ENCODE peak calls at places on chromosomes 3 and 15, in five cellular contexts. One of them, this sample, is unnamed. For H3K27me3, the result is how much of the 10 kb centered on the place peaks cover.

GRCh38 chr15:80823995-80824394 is 44.8 kb downstream of the CEMIP start:
- DNase-seq in suprapubic skin: no peak
- DNase-seq in body of pancreas: no peak
- DNase-seq in heart right ventricle: no peak
- DNase-seq in IMR-90: no peak
- DNase-seq in this sample: no peak

GRCh38 chr3:157201648-157202278 is 41.8 kb upstream of the CCNL1 start:
- DNase-seq in suprapubic skin: no peak
- DNase-seq in body of pancreas: no peak
- DNase-seq in heart right ventricle: no peak
- DNase-seq in IMR-90: peak
- DNase-seq in this sample: peak

GRCh38 chr3:167723872-167724271 is 10.8 kb downstream of the PDCD10 start:
- DNase-seq in suprapubic skin: no peak
- DNase-seq in body of pancreas: no peak
- DNase-seq in heart right ventricle: no peak
- DNase-seq in IMR-90: no peak
- DNase-seq in this sample: no peak

GRCh38 chr3:187063286-187064081 is 75.8 kb downstream of the RPL39L start:
- DNase-seq in suprapubic skin: no peak
- DNase-seq in body of pancreas: peak
- DNase-seq in heart right ventricle: no peak
- DNase-seq in IMR-90: peak
- DNase-seq in this sample: peak

GRCh38 chr3:58271901-58272501 is 34.0 kb upstream of the RPP14 start:
- DNase-seq in suprapubic skin: no peak
- DNase-seq in body of pancreas: peak
- DNase-seq in heart right ventricle: no peak
- DNase-seq in IMR-90: peak
- DNase-seq in this sample: peak

GRCh38 chr15:95125803-95126202 is 894.4 kb downstream of the MCTP2 start:
- DNase-seq in suprapubic skin: no peak
- DNase-seq in body of pancreas: no peak
- DNase-seq in heart right ventricle: no peak
- DNase-seq in IMR-90: no peak
- DNase-seq in this sample: no peak

GRCh38 chr15:90266061-90266431 is 574 bp downstream of the NGRN start:
- DNase-seq in suprapubic skin: no peak
- DNase-seq in body of pancreas: peak
- DNase-seq in heart right ventricle: peak
- DNase-seq in IMR-90: peak
- DNase-seq in this sample: peak

GRCh38 chr3:186342197-186342596 is 19.8 kb downstream of the DGKG start:
- DNase-seq in suprapubic skin: no peak
- DNase-seq in body of pancreas: peak
- DNase-seq in heart right ventricle: no peak
- DNase-seq in IMR-90: no peak
- DNase-seq in this sample: no peak

GRCh38 chr15:39680868-39681267 is 100.0 kb downstream of the THBS1 start:
- DNase-seq in suprapubic skin: no peak
- DNase-seq in body of pancreas: no peak
- DNase-seq in heart right ventricle: no peak
- DNase-seq in IMR-90: peak
- DNase-seq in this sample: no peak

GRCh38 chr3:142239421-142239820 is 14.0 kb upstream of the GK5 start:
- DNase-seq in suprapubic skin: no peak
- DNase-seq in body of pancreas: no peak
- DNase-seq in heart right ventricle: no peak
- DNase-seq in IMR-90: no peak
- DNase-seq in this sample: peak

GRCh38 chr3:153284282-153284938 is 122.4 kb downstream of the RAP2B start:
- DNase-seq in suprapubic skin: no peak
- DNase-seq in body of pancreas: peak
- DNase-seq in heart right ventricle: peak
- DNase-seq in IMR-90: peak
- DNase-seq in this sample: no peak

GRCh38 chr3:66480666-66481065 is 20.2 kb downstream of the LRIG1 start:
- DNase-seq in suprapubic skin: no peak
- DNase-seq in body of pancreas: no peak
- DNase-seq in heart right ventricle: no peak
- DNase-seq in IMR-90: peak
- DNase-seq in this sample: no peak

GRCh38 chr3:140863481-140864084 is 78.1 kb upstream of the SLC25A36 start:
- DNase-seq in suprapubic skin: no peak
- DNase-seq in body of pancreas: peak
- DNase-seq in heart right ventricle: peak
- DNase-seq in IMR-90: peak
- DNase-seq in this sample: peak

GRCh38 chr15:78265137-78265460 is 737 bp downstream of the DNAJA4 start:
- DNase-seq in suprapubic skin: no peak
- DNase-seq in body of pancreas: no peak
- DNase-seq in heart right ventricle: no peak
- DNase-seq in IMR-90: no peak
- DNase-seq in this sample: no peak

GRCh38 chr3:28901029-28901428 is 379.8 kb upstream of the RBMS3 start:
- DNase-seq in suprapubic skin: no peak
- DNase-seq in body of pancreas: peak
- DNase-seq in heart right ventricle: peak
- DNase-seq in IMR-90: no peak
- DNase-seq in this sample: no peak

GRCh38 chr15:40776537-40777141 is 6.9 kb downstream of the C15orf62 start:
- DNase-seq in suprapubic skin: no peak
- DNase-seq in body of pancreas: peak
- DNase-seq in heart right ventricle: no peak
- DNase-seq in IMR-90: peak
- DNase-seq in this sample: peak

GRCh38 chr3:138935864-138936762 is 10.8 kb downstream of the FOXL2 start:
- DNase-seq in suprapubic skin: no peak
- DNase-seq in body of pancreas: peak
- DNase-seq in heart right ventricle: peak
- DNase-seq in IMR-90: peak
- DNase-seq in this sample: peak

GRCh38 chr3:194632983-194633348 is 253 bp downstream of the TMEM44 start:
- DNase-seq in suprapubic skin: no peak
- DNase-seq in body of pancreas: peak
- DNase-seq in heart right ventricle: no peak
- DNase-seq in IMR-90: no peak
- DNase-seq in this sample: no peak

GRCh38 chr3:94069242-94069813 is 6.5 kb downstream of the NSUN3 start:
- DNase-seq in suprapubic skin: no peak
- DNase-seq in body of pancreas: no peak
- DNase-seq in heart right ventricle: no peak
- DNase-seq in IMR-90: peak
- DNase-seq in this sample: peak

GRCh38 chr15:81316267-81316666 is 7.7 kb downstream of the STARD5 start:
- DNase-seq in suprapubic skin: no peak
- DNase-seq in body of pancreas: no peak
- DNase-seq in heart right ventricle: no peak
- DNase-seq in IMR-90: no peak
- DNase-seq in this sample: no peak

GRCh38 chr15:75347222-75348033 is 589 bp downstream of the NEIL1 start:
- DNase-seq in suprapubic skin: peak
- DNase-seq in body of pancreas: peak
- DNase-seq in heart right ventricle: peak
- DNase-seq in IMR-90: no peak
- DNase-seq in this sample: peak

GRCh38 chr3:188198001-188198400 is 44.0 kb downstream of the LPP start:
- DNase-seq in suprapubic skin: peak
- DNase-seq in body of pancreas: no peak
- DNase-seq in heart right ventricle: no peak
- DNase-seq in IMR-90: no peak
- DNase-seq in this sample: no peak

GRCh38 chr3:52350981-52351761 is 35.1 kb downstream of the DNAH1 start:
- DNase-seq in suprapubic skin: no peak
- DNase-seq in body of pancreas: no peak
- DNase-seq in heart right ventricle: no peak
- DNase-seq in IMR-90: no peak
- DNase-seq in this sample: no peak

GRCh38 chr15:69976366-69976994 is 121.2 kb downstream of the TLE3 start:
- DNase-seq in suprapubic skin: no peak
- DNase-seq in body of pancreas: peak
- DNase-seq in heart right ventricle: peak
- DNase-seq in IMR-90: peak
- DNase-seq in this sample: peak

GRCh38 chr15:30649952-30650929 is 24.3 kb downstream of the ARHGAP11B start:
- DNase-seq in suprapubic skin: no peak
- DNase-seq in body of pancreas: no peak
- DNase-seq in heart right ventricle: no peak
- DNase-seq in IMR-90: peak
- DNase-seq in this sample: no peak

GRCh38 chr15:57592426-57592825 is 722 bp downstream of the MYZAP start:
- DNase-seq in suprapubic skin: no peak
- DNase-seq in body of pancreas: no peak
- DNase-seq in heart right ventricle: no peak
- DNase-seq in IMR-90: no peak
- DNase-seq in this sample: peak

GRCh38 chr3:38453075-38453913 is at the start of gene ACVR2B:
- DNase-seq in suprapubic skin: peak
- DNase-seq in body of pancreas: peak
- DNase-seq in heart right ventricle: peak
- DNase-seq in IMR-90: peak
- DNase-seq in this sample: peak

GRCh38 chr3:49123687-49124086 is 3.1 kb upstream of the USP19 start:
- DNase-seq in suprapubic skin: no peak
- DNase-seq in body of pancreas: no peak
- DNase-seq in heart right ventricle: no peak
- DNase-seq in IMR-90: no peak
- DNase-seq in this sample: no peak

GRCh38 chr15:78650022-78650421 is 9.0 kb upstream of the CHRNB4 start:
- DNase-seq in suprapubic skin: no peak
- DNase-seq in body of pancreas: no peak
- DNase-seq in heart right ventricle: peak
- DNase-seq in IMR-90: no peak
- DNase-seq in this sample: no peak

GRCh38 chr3:13282986-13283876 is 136.9 kb downstream of the NUP210 start:
- DNase-seq in suprapubic skin: no peak
- DNase-seq in body of pancreas: no peak
- DNase-seq in heart right ventricle: no peak
- DNase-seq in IMR-90: no peak
- DNase-seq in this sample: no peak

GRCh38 chr3:136332776-136333175 is 82.6 kb downstream of the PCCB start:
- DNase-seq in suprapubic skin: no peak
- DNase-seq in body of pancreas: no peak
- DNase-seq in heart right ventricle: no peak
- DNase-seq in IMR-90: peak
- DNase-seq in this sample: peak

GRCh38 chr3:39288300-39288808 is 8.5 kb upstream of the CX3CR1 start:
- DNase-seq in suprapubic skin: no peak
- DNase-seq in body of pancreas: peak
- DNase-seq in heart right ventricle: peak
- DNase-seq in IMR-90: peak
- DNase-seq in this sample: peak

DNA sequence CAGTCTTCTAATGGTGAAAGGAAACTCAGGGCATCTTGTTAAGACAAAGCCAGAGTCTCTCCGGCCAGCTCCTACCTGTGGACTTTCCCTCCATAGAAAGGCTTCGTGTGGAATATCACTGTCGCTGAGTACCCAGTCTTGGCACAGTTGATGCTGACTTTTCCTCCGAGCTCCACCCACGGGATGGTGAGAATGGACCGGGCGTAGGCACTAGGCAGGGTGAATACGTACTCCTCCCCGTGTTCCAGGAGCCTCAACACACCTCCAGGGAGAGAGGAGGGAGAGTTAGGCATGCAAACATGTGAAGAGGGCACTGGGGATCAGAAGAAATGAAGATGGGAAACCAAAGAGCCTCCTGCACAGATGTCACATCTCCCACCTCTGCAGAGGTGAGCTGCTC is 138.0 kb downstream of the STT3B start:
- DNase-seq in suprapubic skin: no peak
- DNase-seq in body of pancreas: no peak
- DNase-seq in heart right ventricle: no peak
- DNase-seq in IMR-90: no peak
- DNase-seq in this sample: no peak
- H3K4me3 ChIP-seq in suprapubic skin: no peak
- H3K4me3 ChIP-seq in body of pancreas: no peak
- H3K4me3 ChIP-seq in heart right ventricle: no peak
- H3K4me3 ChIP-seq in IMR-90: no peak
- H3K4me3 ChIP-seq in this sample: no peak

DNA sequence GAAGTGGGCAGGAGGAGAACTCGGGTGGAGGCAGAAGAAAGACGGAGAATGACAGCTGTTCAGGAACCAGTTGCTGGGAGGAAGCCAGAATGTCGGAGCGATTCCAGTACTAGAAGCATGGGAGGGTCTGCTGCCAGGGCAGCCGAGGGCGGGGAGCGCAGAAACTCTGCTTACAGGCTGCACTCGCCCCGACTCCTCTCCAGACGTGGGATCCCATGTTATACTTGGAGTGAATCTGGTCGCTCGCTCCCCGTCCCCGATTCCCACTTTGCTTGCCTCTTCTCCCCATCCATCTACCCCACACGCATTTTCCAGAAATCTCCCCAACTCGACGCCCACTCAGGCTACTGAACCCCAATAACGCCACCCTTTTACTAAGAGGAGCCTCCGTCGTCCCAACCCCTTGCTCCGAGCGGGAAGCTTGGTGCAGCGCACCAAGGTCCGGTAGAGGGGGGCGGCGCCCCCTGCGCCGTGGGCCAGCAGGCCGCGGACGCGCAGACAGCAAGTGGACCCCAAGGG is 655 bp downstream of the GATM start:
- DNase-seq in suprapubic skin: peak
- DNase-seq in body of pancreas: peak
- DNase-seq in heart right ventricle: peak
- DNase-seq in IMR-90: no peak
- DNase-seq in this sample: peak
- H3K27me3 ChIP-seq in suprapubic skin: under half
- H3K27me3 ChIP-seq in body of pancreas: under half
- H3K27me3 ChIP-seq in heart right ventricle: under half
- H3K27me3 ChIP-seq in IMR-90: under half
- H3K27me3 ChIP-seq in this sample: under half

GRCh38 chr3:149603126-149604074 is 54.4 kb downstream of the WWTR1 start:
- DNase-seq in suprapubic skin: no peak
- DNase-seq in body of pancreas: no peak
- DNase-seq in heart right ventricle: no peak
- DNase-seq in IMR-90: peak
- DNase-seq in this sample: peak
- H3K4me3 ChIP-seq in suprapubic skin: no peak
- H3K4me3 ChIP-seq in body of pancreas: no peak
- H3K4me3 ChIP-seq in heart right ventricle: no peak
- H3K4me3 ChIP-seq in IMR-90: no peak
- H3K4me3 ChIP-seq in this sample: no peak

DNA sequence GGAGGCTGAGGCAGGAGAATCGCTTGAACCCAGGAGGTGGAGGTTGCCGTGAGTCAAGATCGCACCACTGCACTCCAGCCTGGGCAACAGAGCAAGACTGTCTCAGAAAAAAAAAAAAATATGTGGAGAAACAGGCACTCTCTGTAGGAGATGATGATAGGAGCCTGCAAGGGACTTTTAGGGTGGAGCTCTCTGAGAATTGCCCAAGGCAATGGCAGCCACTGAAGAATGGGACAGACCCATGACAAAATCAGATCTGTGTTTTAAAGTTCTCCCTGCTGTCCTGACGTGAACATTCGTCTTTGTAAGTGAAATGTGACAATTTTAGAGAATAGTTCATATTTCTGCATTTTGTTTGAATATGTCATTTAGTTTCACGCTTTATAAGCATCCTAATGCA is 50.2 kb downstream of the SOX2 start:
- DNase-seq in suprapubic skin: no peak
- DNase-seq in body of pancreas: no peak
- DNase-seq in heart right ventricle: no peak
- DNase-seq in IMR-90: no peak
- DNase-seq in this sample: no peak
- H3K27me3 ChIP-seq in suprapubic skin: under half
- H3K27me3 ChIP-seq in body of pancreas: under half
- H3K27me3 ChIP-seq in heart right ventricle: under half
- H3K27me3 ChIP-seq in IMR-90: under half
- H3K27me3 ChIP-seq in this sample: under half